ENCODE peak calls at places on chromosomes 2 and 18, in six cellular contexts. N, W, V, T, U and K are unnamed samples.

GRCh38 chr2:97728091-97728596 is 14.8 kb downstream of the ZAP70 start:
- DNase-seq in T (no peak), W (peak; percentile 77), V (no peak), N (no peak), U (peak; percentile 70), K (no peak)

GRCh38 chr2:63692002-63692606 is 103.3 kb downstream of the MDH1 start:
- DNase-seq in V (peak; percentile 31), W (peak; percentile 67), N (peak; percentile 57), T (peak; percentile 39), U (peak; percentile 74), K (peak; percentile 21)

GRCh38 chr18:32284284-32284683 is 94.4 kb downstream of the MEP1B start:
- DNase-seq in T (no peak), W (peak; percentile 22), U (peak; percentile 35), N (no peak), V (no peak), K (no peak)

GRCh38 chr2:41610501-41611242 is 437.1 kb upstream of the PKDCC start:
- DNase-seq in W (peak; percentile 42), N (peak; percentile 9), U (no peak), V (no peak), T (no peak), K (no peak)

GRCh38 chr2:60212174-60212945 is 341.1 kb downstream of the BCL11A start:
- DNase-seq in V (no peak), W (no peak), T (no peak), U (no peak), N (no peak), K (no peak)

GRCh38 chr18:67672142-67672541 is 155.6 kb upstream of the DSEL start:
- DNase-seq in V (no peak), N (no peak), T (no peak), U (peak; percentile 16), W (peak; percentile 82), K (no peak)

GRCh38 chr2:218899147-218899546 is 18.5 kb downstream of the WNT10A start:
- DNase-seq in T (no peak), W (no peak), N (no peak), U (no peak), V (no peak), K (peak; percentile 54)

GRCh38 chr2:42810971-42811865 is 18.8 kb upstream of the HAAO start:
- DNase-seq in V (no peak), W (peak; percentile 65), U (no peak), N (peak; percentile 48), T (peak; percentile 75), K (peak; percentile 81)

GRCh38 chr2:46876741-46877384 is 38.7 kb downstream of the MCFD2 start:
- DNase-seq in U (peak; percentile 92), N (peak; percentile 46), V (peak; percentile 83), W (peak; percentile 89), T (peak; percentile 73), K (peak; percentile 14)

GRCh38 chr2:140947236-140947635 is 1183.6 kb downstream of the LRP1B start:
- DNase-seq in V (no peak), T (no peak), N (no peak), W (no peak), U (no peak), K (no peak)

GRCh38 chr18:21362921-21363320 is 120.9 kb downstream of the GREB1L start:
- DNase-seq in V (no peak), W (peak; percentile 60), N (peak; percentile 16), U (no peak), T (no peak), K (no peak)

GRCh38 chr2:62222674-62223073 is 26.8 kb downstream of the B3GNT2 start:
- DNase-seq in U (no peak), N (no peak), T (no peak), V (no peak), W (no peak), K (no peak)

GRCh38 chr2:128289439-128289838 is 29.2 kb downstream of the HS6ST1 start:
- DNase-seq in W (no peak), N (no peak), T (no peak), U (no peak), V (no peak), K (peak; percentile 50)

GRCh38 chr2:219198974-219199373 is 7.6 kb upstream of the ZFAND2B start:
- DNase-seq in W (no peak), V (no peak), U (peak; percentile 0), T (no peak), N (no peak), K (no peak)

GRCh38 chr2:105785095-105785847 is 40.6 kb downstream of the NCK2 start:
- DNase-seq in U (no peak), T (no peak), N (no peak), V (no peak), W (no peak), K (no peak)

GRCh38 chr2:137676348-137676747 is 287.9 kb upstream of the HNMT start:
- DNase-seq in N (no peak), V (no peak), U (no peak), W (no peak), T (no peak), K (no peak)

GRCh38 chr2:164969909-164970690 is 14.8 kb upstream of the SLC38A11 start:
- DNase-seq in W (no peak), V (no peak), T (no peak), U (no peak), N (no peak), K (no peak)

GRCh38 chr2:12071343-12071742 is 324.9 kb downstream of the LPIN1 start:
- DNase-seq in T (no peak), U (no peak), W (no peak), N (no peak), V (no peak), K (no peak)

GRCh38 chr2:236633219-236633570 is 63.6 kb downstream of the ACKR3 start:
- DNase-seq in N (no peak), U (no peak), V (no peak), T (no peak), W (no peak), K (no peak)

GRCh38 chr2:42510191-42510929 is 16.6 kb upstream of the KCNG3 start:
- DNase-seq in U (no peak), V (no peak), W (no peak), T (peak; percentile 74), N (no peak), K (no peak)

GRCh38 chr2:219736196-219736595 is 108.8 kb downstream of the SLC4A3 start:
- DNase-seq in V (peak; percentile 44), W (peak; percentile 86), U (peak; percentile 86), N (peak; percentile 35), T (peak; percentile 49), K (peak; percentile 81)

GRCh38 chr2:180268006-180268405 is 260.9 kb upstream of the CWC22 start:
- DNase-seq in W (no peak), U (no peak), V (no peak), T (no peak), N (no peak), K (no peak)

DNA sequence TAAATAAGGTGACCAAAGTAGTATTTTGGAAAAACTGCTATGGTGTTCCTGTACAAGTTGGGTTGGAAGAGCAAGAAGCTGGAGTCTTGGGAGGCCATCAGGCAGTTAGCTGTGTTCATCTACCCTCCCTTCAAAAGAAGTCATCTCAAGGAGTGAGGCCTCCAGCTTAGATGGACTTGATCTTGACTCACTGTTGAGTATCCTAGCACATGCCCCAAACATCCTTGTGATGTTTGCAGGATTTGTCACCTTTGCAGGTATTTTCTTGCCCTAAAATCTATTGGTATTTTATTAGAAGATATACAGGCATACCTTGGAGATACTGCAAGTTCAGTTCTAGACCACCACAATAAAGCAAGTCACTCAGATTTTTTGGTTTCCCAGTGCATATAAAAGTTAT is 30.2 kb downstream of the RNMT start:
- DNase-seq in V (no peak), N (no peak), U (no peak), W (no peak), T (no peak), K (no peak)
- H3K36me3 ChIP-seq in V (peaks cover 45% of the 10 kb centered on the region), N (peaks cover 8% of the 10 kb centered on the region), U (peaks cover 47% of the 10 kb centered on the region), W (peaks cover 36% of the 10 kb centered on the region), T (peaks cover 83% of the 10 kb centered on the region), K (peaks cover 7% of the 10 kb centered on the region)

GRCh38 chr2:196182439-196183171 is 11.2 kb upstream of the STK17B start:
- DNase-seq in W (no peak), V (no peak), N (peak; percentile 46), U (no peak), T (no peak), K (no peak)
- TF ChIP-seq EZH2phosphoT487 in W (no peak), V (no peak), N (no peak), U (no peak), T (no peak), K (no peak)

DNA sequence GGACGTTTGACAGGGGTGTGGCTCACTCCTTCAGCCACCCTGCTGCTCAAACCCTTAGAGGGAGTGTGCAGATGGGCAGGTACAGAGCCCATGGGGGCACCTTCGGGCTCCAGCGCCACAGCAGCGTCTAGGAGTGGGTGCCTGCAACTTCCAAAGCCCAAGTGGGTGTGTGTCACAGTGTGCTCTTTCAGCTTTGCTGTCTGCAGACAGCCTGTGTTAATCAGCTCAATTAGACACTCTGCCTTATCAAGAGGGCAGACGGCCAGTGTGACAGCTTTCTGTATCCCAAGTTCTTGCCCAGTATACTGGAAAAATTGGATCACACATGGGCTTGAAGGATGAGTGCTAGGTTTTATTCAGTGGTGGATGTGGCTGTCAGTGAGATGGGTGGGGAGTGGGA is 96.7 kb downstream of the AP1S3 start:
- DNase-seq in V (no peak), W (no peak), T (no peak), U (no peak), N (no peak), K (no peak)
- H3K9ac ChIP-seq in V (no peak overlapping the region), W (no peak overlapping the region), T (no peak overlapping the region), U (no peak overlapping the region), N (no peak overlapping the region), K (no peak overlapping the region)

GRCh38 chr2:27398962-27399361 is 10.4 kb downstream of the PPM1G start:
- DNase-seq in W (no peak), V (no peak), T (no peak), N (no peak), U (no peak), K (no peak)

GRCh38 chr2:27400348-27401135 is 8.8 kb downstream of the PPM1G start:
- DNase-seq in V (no peak), N (no peak), U (no peak), W (peak; percentile 23), T (no peak), K (no peak)
- H3K36me3 ChIP-seq in V (peaks cover 5% of the 10 kb centered on the region), N (peaks cover 2% of the 10 kb centered on the region), U (peaks cover 10% of the 10 kb centered on the region), W (no peaks in the 10 kb centered on the region), T (no peaks in the 10 kb centered on the region), K (peaks cover 4% of the 10 kb centered on the region)